ENCODE peak calls at places on chromosomes 5 and 9, in nine cellular contexts. A is CD8-positive, alpha-beta T cell; F is upper lobe of left lung; L is neural progenitor cell; B is prostate gland; J is effector memory CD4-positive, alpha-beta T cell; C is mammary epithelial cell; V is hepatocyte; I is ovary. N is an unnamed sample.

GRCh38 chr5:144092510-144092909 is 77.9 kb downstream of the YIPF5 start:
- DNase-seq in V (peak; percentile 7), I (no peak), F (no peak), L (no peak), J (no peak), C (peak; percentile 43), A (no peak), B (no peak), N (no peak)

GRCh38 chr5:78984611-78985406 is at the start of gene ARSB:
- DNase-seq in J (peak; percentile 65), I (peak; percentile 81), V (peak; percentile 95), F (peak; percentile 90), A (peak; percentile 71), B (peak; percentile 83), C (peak; percentile 82), L (peak; percentile 94), N (peak; percentile 76)

GRCh38 chr9:23050548-23050947 is 603.9 kb downstream of the DMRTA1 start:
- DNase-seq in V (no peak), A (no peak), C (no peak), F (no peak), I (no peak), B (no peak), L (no peak), J (no peak), N (no peak)

GRCh38 chr5:171444582-171444981 is 25.1 kb downstream of the FGF18 start:
- DNase-seq in V (no peak), I (no peak), L (no peak), B (no peak), F (no peak), A (no peak), C (peak; percentile 60), J (no peak), N (no peak)

GRCh38 chr5:179269781-179270543 is 75.3 kb downstream of the ADAMTS2 start:
- DNase-seq in I (peak; percentile 21), J (no peak), V (no peak), F (peak; percentile 15), B (no peak), L (no peak), A (no peak), C (no peak), N (peak; percentile 38)

GRCh38 chr9:7454490-7455110 is 345.0 kb downstream of the DMAC1 start:
- DNase-seq in I (no peak), C (no peak), J (no peak), L (no peak), V (no peak), B (no peak), A (no peak), F (no peak), N (no peak)

GRCh38 chr9:136942881-136943230 is 1.7 kb downstream of the FBXW5 start:
- DNase-seq in B (no peak), J (no peak), F (peak; percentile 19), L (no peak), C (no peak), A (no peak), V (no peak), I (no peak), N (no peak)

GRCh38 chr5:110802998-110803397 is 64.2 kb downstream of the SLC25A46 start:
- DNase-seq in F (no peak), C (no peak), I (no peak), V (no peak), L (no peak), J (no peak), B (no peak), A (no peak), N (no peak)

DNA sequence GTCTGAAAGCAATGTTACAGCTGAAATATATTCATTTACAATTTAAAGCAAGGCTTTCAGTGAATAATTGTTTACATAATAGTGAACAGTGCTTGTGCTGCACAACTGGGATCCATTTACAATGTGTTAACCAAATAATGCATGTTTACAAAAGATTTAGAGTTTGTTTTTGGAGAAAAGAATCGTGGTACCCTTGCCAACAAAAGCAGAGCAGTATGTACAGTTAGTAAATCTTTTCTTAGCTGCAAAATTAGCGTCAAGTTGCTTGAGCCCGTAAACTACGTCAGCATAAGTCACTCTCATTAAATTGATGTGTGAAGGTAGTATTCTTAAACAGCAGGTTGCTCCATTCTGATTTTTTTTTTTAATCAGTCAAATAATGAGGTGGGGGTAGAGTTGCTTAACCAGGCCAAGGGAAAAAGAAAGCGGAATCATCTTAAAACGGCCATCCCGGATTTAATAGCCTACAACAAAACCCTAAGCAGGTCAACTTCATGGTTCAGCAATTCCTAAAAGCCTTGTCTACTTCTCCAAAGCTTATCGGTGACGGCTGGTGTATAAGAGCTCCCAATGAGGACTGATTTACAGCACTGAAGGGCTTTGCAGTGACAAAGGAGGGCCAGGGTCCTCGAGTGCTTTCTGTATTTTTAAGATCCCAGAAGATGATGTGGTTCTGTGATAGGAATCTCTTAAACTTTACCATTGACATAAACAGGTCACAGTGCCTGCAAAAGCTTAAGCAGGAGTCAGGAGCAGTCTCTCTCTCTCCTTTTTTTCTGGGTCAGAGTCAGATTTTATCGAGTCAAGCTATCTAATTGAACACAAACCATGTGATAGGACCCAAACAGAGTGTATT is 663.3 kb upstream of the ZNF608 start:
- DNase-seq in A (no peak), V (peak; percentile 5), F (no peak), J (no peak), B (peak; percentile 4), C (no peak), I (no peak), L (peak; percentile 92), N (no peak)
- H3K4me3 ChIP-seq in A (no peak overlapping the region), V (no peak overlapping the region), F (no peak overlapping the region), J (no peak overlapping the region), B (no peak overlapping the region), C (no peak overlapping the region), I (peak overlapping the region; percentile 7), L (peak overlapping the region; percentile 14), N (no peak overlapping the region)

DNA sequence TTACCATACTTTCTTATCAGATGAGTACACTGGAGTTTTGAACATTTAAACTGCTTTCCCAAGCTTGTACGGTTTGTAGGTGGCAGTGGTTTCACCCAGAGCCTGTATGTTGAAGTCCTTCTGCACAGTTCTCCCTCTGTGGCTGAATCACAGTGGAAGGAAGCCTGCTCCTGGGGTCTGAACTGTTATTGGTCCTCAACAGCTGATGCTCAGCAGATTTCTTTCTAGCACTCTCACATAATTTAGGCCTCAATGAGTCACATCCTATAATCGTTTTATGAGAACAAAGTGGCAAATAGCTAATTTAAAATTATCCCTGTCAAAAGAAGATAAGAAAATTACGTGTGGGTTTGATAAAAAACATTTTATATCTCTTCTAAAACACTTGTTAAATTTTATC is 229.7 kb downstream of the TLE4 start:
- DNase-seq in I (no peak), B (no peak), C (no peak), F (no peak), V (no peak), A (no peak), J (no peak), L (no peak), N (no peak)
- H3K4me3 ChIP-seq in I (no peak overlapping the region), B (no peak overlapping the region), C (no peak overlapping the region), F (no peak overlapping the region), V (no peak overlapping the region), A (no peak overlapping the region), J (no peak overlapping the region), L (no peak overlapping the region), N (no peak overlapping the region)

DNA sequence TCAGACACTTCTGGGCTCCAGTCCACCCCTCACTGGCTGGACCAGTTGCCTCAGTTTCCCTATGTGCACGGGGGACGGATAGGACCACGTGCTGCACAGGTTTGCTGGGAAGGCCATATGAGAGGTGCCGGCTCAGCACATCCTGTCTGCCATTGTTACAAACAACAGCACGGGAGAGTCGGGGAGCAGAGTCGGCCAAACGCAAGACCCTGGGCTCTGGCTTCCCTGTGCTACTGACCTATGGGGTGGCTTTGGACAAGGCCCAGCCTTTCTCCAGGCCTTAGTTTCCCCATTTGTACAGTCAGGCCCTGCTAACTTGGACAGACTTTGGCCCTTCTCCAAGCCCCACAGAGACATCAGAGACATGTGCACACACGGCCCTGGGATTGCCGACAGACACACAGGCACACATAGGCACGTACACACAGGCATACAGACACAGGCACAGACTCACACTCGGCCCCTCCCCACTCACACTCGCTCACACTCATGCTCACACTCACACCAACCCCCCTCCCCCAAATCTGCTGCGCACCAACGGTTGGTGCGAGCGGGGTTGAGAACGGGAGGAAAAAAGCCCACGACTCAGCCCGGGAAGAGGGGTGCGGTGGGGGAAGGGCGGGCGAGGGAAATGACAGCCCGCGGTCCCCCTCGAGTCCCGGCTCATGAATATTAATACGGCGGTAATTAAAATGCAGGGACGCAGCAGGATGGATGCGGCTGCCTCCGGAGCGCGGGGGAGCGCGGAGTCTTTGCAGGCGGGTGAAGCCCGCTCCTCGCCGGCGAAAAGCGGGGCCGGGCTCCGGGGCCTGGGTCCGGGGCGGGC is 133.0 kb downstream of the C9orf50 start:
- DNase-seq in I (peak; percentile 75), L (peak; percentile 65), V (peak; percentile 72), J (no peak), A (no peak), F (peak; percentile 63), B (no peak), C (peak; percentile 50), N (no peak)
- H3K4me3 ChIP-seq in I (peak overlapping the region; percentile 53), L (peak overlapping the region; percentile 40), V (peak overlapping the region; percentile 15), J (peak overlapping the region; percentile 36), A (peak overlapping the region; percentile 55), F (peak overlapping the region; percentile 47), B (peak overlapping the region; percentile 39), C (no peak overlapping the region), N (no peak overlapping the region)

DNA sequence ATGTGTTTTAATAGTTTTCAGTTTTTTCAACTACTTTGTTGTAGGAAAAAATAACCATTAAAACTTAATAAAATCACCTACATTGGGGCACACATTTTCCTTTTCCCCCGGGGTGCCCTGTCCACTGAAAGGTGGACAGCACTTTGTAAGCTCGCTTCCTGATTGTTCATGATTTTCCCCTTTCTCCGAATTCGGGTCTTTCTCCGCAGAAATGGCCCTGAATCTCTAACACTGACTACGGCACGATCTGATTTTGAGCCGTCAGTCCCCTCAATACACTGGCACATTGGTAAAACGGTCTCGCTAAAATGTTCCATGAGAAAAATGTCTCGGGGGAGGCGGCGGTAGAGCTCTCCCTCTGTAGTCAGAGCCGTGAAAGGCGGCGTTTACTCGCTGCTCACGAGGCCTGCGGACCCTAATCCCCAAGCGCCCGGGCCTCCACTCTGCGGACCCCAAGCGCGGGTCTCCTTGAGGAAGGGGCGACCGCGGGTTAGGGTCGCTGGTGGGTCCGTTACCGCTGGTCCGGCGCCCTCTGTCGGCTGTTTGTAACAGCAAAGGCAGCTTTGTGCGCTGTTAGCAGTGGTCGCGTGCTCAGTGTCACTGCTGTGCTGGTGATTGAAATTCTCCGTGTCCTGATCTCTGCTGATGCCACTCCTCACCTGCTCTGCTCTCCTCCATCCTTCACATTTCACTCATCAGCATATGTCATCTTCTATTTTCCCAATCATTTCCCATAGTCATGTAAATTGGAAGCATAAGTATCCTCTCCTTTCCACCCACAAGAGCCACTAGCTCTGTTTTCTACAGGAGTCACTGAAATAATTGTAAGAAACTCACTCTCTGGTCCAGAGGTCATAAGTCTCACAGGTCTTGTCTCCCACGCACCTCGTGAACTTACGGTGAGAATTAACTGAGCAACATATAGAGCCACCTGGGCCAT is 10.8 kb upstream of the IFNA2 start:
- DNase-seq in L (peak; percentile 94), V (peak; percentile 69), F (peak; percentile 53), I (peak; percentile 42), A (peak; percentile 45), J (peak; percentile 12), C (no peak), B (peak; percentile 22), N (peak; percentile 55)
- H3K4me3 ChIP-seq in L (peak overlapping the region; percentile 54), V (peak overlapping the region; percentile 55), F (peak overlapping the region; percentile 35), I (peak overlapping the region; percentile 37), A (peak overlapping the region; percentile 52), J (peak overlapping the region; percentile 39), C (peak overlapping the region; percentile 58), B (peak overlapping the region; percentile 15), N (peak overlapping the region; percentile 72)

DNA sequence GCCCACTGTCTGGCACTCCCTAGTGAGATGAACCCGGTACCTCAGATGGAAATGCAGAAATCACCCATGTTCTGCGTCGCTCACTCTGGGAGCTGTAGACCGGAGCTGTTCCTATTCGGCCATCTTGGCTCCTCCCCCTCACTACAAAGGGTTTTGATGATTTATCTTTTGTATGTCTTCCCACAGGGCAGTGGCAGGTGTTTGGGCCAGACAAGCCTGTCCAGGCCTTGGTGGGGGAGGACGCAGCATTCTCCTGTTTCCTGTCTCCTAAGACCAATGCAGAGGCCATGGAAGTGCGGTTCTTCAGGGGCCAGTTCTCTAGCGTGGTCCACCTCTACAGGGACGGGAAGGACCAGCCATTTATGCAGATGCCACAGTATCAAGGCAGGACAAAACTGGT is 9.4 kb downstream of the BTNL8 start:
- DNase-seq in A (no peak), B (no peak), C (no peak), L (no peak), I (no peak), F (no peak), V (no peak), J (no peak), N (no peak)
- H3K4me3 ChIP-seq in A (no peak overlapping the region), B (no peak overlapping the region), C (no peak overlapping the region), L (no peak overlapping the region), I (no peak overlapping the region), F (no peak overlapping the region), V (no peak overlapping the region), J (no peak overlapping the region), N (no peak overlapping the region)

N was measured in trophoblast cell.